ENCODE peak calls at places on chromosomes 7 and 10, in eight cellular contexts. M is GOT3; R is dermis microvascular lymphatic vessel endothelial cell; L is CD4-positive, CD25-positive, alpha-beta regulatory T cell; F is neural crest cell; G is HFFc6; V is KBM-7; N is smooth muscle cell of the brain vasculature. C is an unnamed sample.

GRCh38 chr7:37982423-37982822 is 62.0 kb downstream of the EPDR1 start:
- DNase-seq in M (no peak), V (no peak), R (no peak), N (no peak), F (no peak), G (no peak), L (no peak), C (no peak)

GRCh38 chr10:131264110-131264788 is 47.3 kb downstream of the TCERG1L start:
- DNase-seq in L (no peak), F (no peak), G (no peak), N (no peak), R (no peak), M (no peak), V (no peak), C (no peak)

GRCh38 chr10:35875281-35875680 is 233.2 kb upstream of the FZD8 start:
- DNase-seq in M (no peak), V (no peak), L (no peak), G (peak; percentile 54), R (no peak), F (no peak), N (no peak), C (no peak)

GRCh38 chr7:16919440-16919839 is 37.7 kb upstream of the AGR3 start:
- DNase-seq in G (no peak), V (no peak), M (no peak), N (no peak), R (no peak), L (no peak), F (no peak), C (no peak)

GRCh38 chr7:22445140-22445722 is 54.8 kb downstream of the STEAP1B start:
- DNase-seq in L (no peak), V (no peak), F (no peak), G (no peak), M (no peak), R (peak; percentile 98), N (peak; percentile 55), C (no peak)

GRCh38 chr10:48444861-48445841 is 138.7 kb downstream of the MAPK8 start:
- DNase-seq in F (no peak), V (no peak), M (no peak), L (no peak), G (peak; percentile 23), R (no peak), N (no peak), C (no peak)

GRCh38 chr10:131748191-131748590 is 152.6 kb upstream of the PPP2R2D start:
- DNase-seq in R (no peak), M (no peak), F (no peak), V (no peak), N (no peak), L (no peak), G (no peak), C (no peak)

GRCh38 chr7:92569137-92569536 is 21.1 kb downstream of the FAM133B start:
- DNase-seq in N (no peak), M (no peak), V (no peak), R (no peak), L (no peak), F (no peak), G (no peak), C (no peak)

GRCh38 chr7:29614229-29614628 is 50.6 kb downstream of the PRR15 start:
- DNase-seq in R (no peak), G (no peak), L (no peak), M (no peak), V (no peak), N (no peak), F (no peak), C (no peak)

GRCh38 chr10:6049031-6049400 is 13.2 kb downstream of the IL2RA start:
- DNase-seq in F (no peak), R (no peak), M (no peak), V (no peak), N (no peak), L (no peak), G (no peak), C (no peak)